ENCODE peak calls at places on chromosomes 16 and 17, in six cellular contexts. T, B, Q, G, I and K are unnamed samples.

GRCh38 chr16:77967054-77968035 is 55.0 kb upstream of the CLEC3A start:
- DNase-seq in T (no peak), B (no peak), Q (no peak), G (no peak), I (no peak), K (no peak)

GRCh38 chr17:57954421-57955182 is 610 bp downstream of the CUEDC1 start:
- DNase-seq in T (peak; percentile 61), B (peak; percentile 83), Q (peak; percentile 45), G (no peak), I (peak; percentile 93), K (peak; percentile 60)

GRCh38 chr17:76161113-76161512 is 20.1 kb upstream of the FOXJ1 start:
- DNase-seq in T (no peak), B (no peak), Q (no peak), G (no peak), I (no peak), K (peak; percentile 69)

GRCh38 chr16:69131167-69131748 is 1.1 kb downstream of the CHTF8 start:
- DNase-seq in T (no peak), B (no peak), Q (no peak), G (no peak), I (peak; percentile 34), K (peak; percentile 60)

GRCh38 chr17:64403881-64404460 is 13.3 kb upstream of the PECAM1 start:
- DNase-seq in T (no peak), B (no peak), Q (no peak), G (no peak), I (no peak), K (no peak)

GRCh38 chr16:25270577-25270976 is 12.9 kb upstream of the ZKSCAN2 start:
- DNase-seq in T (no peak), B (no peak), Q (no peak), G (no peak), I (no peak), K (no peak)

GRCh38 chr17:7294614-7295153 is at the start of gene YBX2:
- DNase-seq in T (no peak), B (peak; percentile 61), Q (no peak), G (peak; percentile 48), I (peak; percentile 81), K (peak; percentile 89)

GRCh38 chr16:11493531-11493929 is 93.2 kb downstream of the LITAF start:
- DNase-seq in T (no peak), B (no peak), Q (no peak), G (no peak), I (no peak), K (peak; percentile 27)

GRCh38 chr17:42843358-42843934 is 934 bp upstream of the AOC2 start:
- DNase-seq in T (no peak), B (no peak), Q (no peak), G (peak; percentile 51), I (peak; percentile 37), K (peak; percentile 40)

GRCh38 chr17:19304209-19304608 is 58.3 kb downstream of the B9D1 start:
- DNase-seq in T (no peak), B (no peak), Q (no peak), G (no peak), I (peak; percentile 71), K (peak; percentile 33)

GRCh38 chr17:17484451-17484899 is 7.7 kb downstream of the MED9 start:
- DNase-seq in T (no peak), B (no peak), Q (no peak), G (no peak), I (no peak), K (no peak)

GRCh38 chr16:10368984-10369551 is 16.8 kb upstream of the ATF7IP2 start:
- DNase-seq in T (no peak), B (no peak), Q (no peak), G (no peak), I (no peak), K (no peak)

GRCh38 chr17:8290043-8290442 is 1.6 kb downstream of the RANGRF start:
- DNase-seq in T (no peak), B (no peak), Q (no peak), G (no peak), I (no peak), K (no peak)

GRCh38 chr16:88681084-88681680 is 5.1 kb downstream of the SNAI3 start:
- DNase-seq in T (no peak), B (no peak), Q (no peak), G (no peak), I (peak; percentile 16), K (no peak)

GRCh38 chr16:71628810-71629209 is 2.8 kb downstream of the MARVELD3 start:
- DNase-seq in T (no peak), B (no peak), Q (no peak), G (no peak), I (no peak), K (no peak)

GRCh38 chr16:71626858-71627213 is 852 bp downstream of the MARVELD3 start:
- DNase-seq in T (peak; percentile 26), B (no peak), Q (no peak), G (peak; percentile 56), I (no peak), K (no peak)

GRCh38 chr16:71625113-71625850 is 702 bp upstream of the MARVELD3 start:
- DNase-seq in T (no peak), B (no peak), Q (no peak), G (no peak), I (no peak), K (no peak)

GRCh38 chr16:71627631-71628236 is 1.8 kb downstream of the MARVELD3 start:
- DNase-seq in T (no peak), B (no peak), Q (no peak), G (no peak), I (no peak), K (no peak)

DNA sequence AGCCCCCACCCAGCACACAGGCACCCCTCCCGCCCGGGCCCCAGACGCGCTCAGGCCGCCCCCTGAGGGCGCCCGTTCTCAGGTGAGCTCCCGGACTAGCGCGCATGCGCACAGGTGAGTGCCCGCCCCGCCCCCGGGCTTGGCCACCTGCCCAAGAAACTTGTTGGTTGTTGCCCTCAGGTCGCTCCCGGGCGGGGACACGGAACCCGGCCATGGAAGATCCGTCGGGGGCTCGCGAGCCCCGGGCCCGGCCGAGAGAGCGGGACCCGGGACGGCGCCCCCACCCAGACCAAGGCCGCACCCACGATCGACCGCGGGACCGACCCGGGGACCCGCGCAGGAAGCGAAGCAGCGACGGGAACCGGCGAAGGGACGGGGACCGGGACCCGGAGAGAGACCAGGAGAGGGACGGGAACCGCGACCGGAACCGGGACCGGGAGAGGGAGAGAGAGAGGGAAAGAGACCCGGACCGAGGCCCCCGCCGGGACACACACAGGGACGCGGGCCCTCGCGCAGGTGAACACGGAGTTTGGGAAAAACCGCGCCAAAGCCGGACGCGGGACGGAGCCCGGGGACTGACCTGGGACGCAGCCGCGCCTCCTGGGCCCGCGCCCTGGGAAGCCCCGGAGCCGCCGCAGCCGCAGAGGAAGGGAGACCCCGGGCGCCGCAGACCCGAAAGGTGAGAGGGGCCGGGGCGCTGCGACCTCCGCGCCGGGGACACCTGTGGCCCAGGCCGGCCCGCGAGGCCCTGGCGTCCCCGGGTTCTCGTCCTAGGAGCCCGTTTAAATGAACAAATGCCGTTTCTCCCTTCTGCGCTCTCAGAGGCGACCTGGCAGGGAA is at the start of gene MARVELD3:
- DNase-seq in T (peak; percentile 29), B (no peak), Q (no peak), G (peak; percentile 76), I (no peak), K (peak; percentile 43)
- TF ChIP-seq CTCF in T (no peak), B (no peak), Q (no peak), G (peak; percentile 18), I (no peak), K (no peak)

GRCh38 chr16:87554754-87555427 is 47.4 kb upstream of the JPH3 start:
- DNase-seq in T (no peak), B (no peak), Q (no peak), G (no peak), I (no peak), K (no peak)
- TF ChIP-seq POLR2A in T (no peak), B (no peak), Q (no peak), G (no peak), I (no peak), K (no peak)

DNA sequence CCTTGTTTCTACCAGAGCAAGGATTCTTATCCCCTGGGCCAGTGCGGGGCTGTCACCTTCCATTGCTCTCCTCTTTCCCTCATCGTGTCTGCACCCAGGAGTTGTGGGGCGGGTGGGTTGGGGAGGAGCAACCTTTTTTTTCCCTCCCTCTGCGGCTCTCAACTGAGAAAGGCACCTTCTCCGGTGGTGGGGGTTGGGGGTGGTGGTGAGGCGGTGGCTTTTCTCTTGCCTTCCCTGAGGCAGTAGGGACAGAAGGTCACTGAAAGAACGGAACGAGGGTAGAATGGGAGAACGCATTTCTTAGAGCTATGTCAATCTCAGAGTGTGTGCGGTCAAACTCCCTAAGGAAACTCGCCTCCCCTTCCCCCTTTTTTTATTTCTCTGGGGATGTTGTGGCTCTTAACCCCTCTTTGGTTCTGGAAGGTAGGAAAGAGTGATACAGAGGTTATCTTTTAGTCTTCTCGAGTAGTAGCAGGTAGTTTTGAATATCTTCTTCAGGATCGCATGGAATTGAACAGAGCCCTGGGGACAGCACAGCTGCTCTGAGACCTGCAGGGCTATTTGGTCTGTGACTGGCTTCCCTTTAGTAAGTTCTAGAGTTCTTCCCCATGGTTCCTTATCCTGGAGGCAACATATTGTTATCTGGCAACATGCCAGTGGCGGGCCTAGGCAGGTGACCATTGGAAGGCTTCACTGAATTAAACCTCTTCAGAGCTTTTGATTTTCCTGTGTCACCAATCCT is 994 bp downstream of the CLTC start:
- DNase-seq in T (peak; percentile 21), B (peak; percentile 17), Q (no peak), G (peak; percentile 16), I (peak; percentile 48), K (peak; percentile 58)
- H3K4me1 ChIP-seq in T (peaks cover 4% of the 10 kb centered on the region), B (peaks cover 8% of the 10 kb centered on the region), Q (peaks cover 60% of the 10 kb centered on the region), G (peaks cover 19% of the 10 kb centered on the region), I (peaks cover 27% of the 10 kb centered on the region), K (peaks cover 23% of the 10 kb centered on the region)

GRCh38 chr17:49496866-49497146 is 1.7 kb downstream of the NGFR start:
- DNase-seq in T (no peak), B (no peak), Q (no peak), G (no peak), I (no peak), K (no peak)

GRCh38 chr17:49495842-49496182 is 719 bp downstream of the NGFR start:
- DNase-seq in T (no peak), B (no peak), Q (no peak), G (no peak), I (no peak), K (no peak)

GRCh38 chr17:49496183-49496865 is 1.2 kb downstream of the NGFR start:
- DNase-seq in T (peak; percentile 72), B (peak; percentile 79), Q (no peak), G (no peak), I (peak; percentile 82), K (peak; percentile 89)

GRCh38 chr17:49494399-49494798 is 694 bp upstream of the NGFR start:
- DNase-seq in T (no peak), B (no peak), Q (no peak), G (no peak), I (no peak), K (no peak)

DNA sequence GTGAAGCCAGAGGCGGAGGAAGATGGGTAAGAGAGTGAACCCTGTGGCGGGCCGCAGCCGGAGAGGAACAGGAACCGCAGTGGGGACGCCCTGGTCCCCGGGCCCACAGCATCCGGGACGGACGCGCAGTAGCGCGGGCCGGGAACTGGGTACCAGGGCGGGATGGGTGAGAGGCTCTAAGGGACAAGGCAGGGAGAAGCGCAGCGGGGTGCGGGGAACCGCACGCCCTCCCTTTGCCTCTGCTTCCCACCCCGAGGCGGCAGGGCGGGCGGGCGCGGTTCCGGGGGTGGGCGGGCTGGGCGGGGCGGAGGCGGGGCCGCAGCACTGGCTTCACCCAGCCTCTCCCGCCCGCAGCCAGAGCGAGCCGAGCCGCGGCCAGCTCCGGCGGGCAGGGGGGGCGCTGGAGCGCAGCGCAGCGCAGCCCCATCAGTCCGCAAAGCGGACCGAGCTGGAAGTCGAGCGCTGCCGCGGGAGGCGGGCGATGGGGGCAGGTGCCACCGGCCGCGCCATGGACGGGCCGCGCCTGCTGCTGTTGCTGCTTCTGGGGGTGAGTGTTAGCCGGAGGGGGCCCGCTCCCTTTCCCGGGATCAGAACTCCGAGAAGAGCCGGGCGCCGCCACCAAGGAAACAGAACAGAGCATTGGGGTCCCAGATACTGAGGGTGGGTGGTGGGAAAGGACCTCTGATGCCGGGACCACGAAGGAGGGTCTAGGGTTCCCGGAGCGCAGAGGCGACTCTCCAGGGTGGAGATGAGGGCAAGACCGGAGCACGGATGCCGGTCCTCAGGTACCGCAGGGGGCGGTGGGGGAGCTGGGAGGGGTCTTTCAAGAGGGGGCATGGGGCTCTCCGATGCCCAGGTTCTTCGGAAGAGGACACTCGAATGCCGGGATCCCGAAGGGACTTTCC is at the start of gene NGFR:
- DNase-seq in T (peak; percentile 48), B (peak; percentile 74), Q (no peak), G (no peak), I (peak; percentile 64), K (peak; percentile 41)
- TF ChIP-seq CTCF in T (no peak), B (peak; percentile 13), Q (no peak), G (peak; percentile 25), I (no peak), K (no peak)